ENCODE peak calls at places on chromosomes 11 and 22, in four cellular contexts. K is HS-5, S is pons, B is NCI-H1436. J is an unnamed sample.
A peak's percentile ranks its signal among the peaks of the same experiment; 100 is the strongest.

GRCh38 chr11:132286106-132286505 is 915.7 kb downstream of the NTM start:
- DNase-seq in B (no peak), K (no peak), S (no peak), J (no peak)

GRCh38 chr11:111324277-111324720 is 26.0 kb downstream of the POU2AF3 start:
- DNase-seq in B (no peak), K (no peak), S (peak; percentile 6), J (no peak)

GRCh38 chr22:23522642-23523251 is 57.3 kb downstream of the IGLL1 start:
- DNase-seq in B (peak; percentile 43), K (no peak), S (no peak), J (peak; percentile 62)

GRCh38 chr11:117743121-117743815 is 53.7 kb downstream of the DSCAML1 start:
- DNase-seq in S (no peak), K (no peak), B (no peak), J (no peak)

GRCh38 chr11:57458060-57458409 is 2.3 kb upstream of the RTN4RL2 start:
- DNase-seq in K (no peak), S (no peak), B (no peak), J (no peak)

GRCh38 chr11:123083623-123084029 is 21.7 kb upstream of the HSPA8 start:
- DNase-seq in K (peak; percentile 91), S (peak; percentile 58), B (no peak), J (no peak)

GRCh38 chr11:5486421-5486820 is 2.1 kb upstream of the OR52D1 start:
- DNase-seq in K (no peak), B (no peak), S (no peak), J (no peak)

GRCh38 chr11:111427471-111427912 is 48.4 kb upstream of the POU2AF1 start:
- DNase-seq in K (no peak), S (no peak), B (peak; percentile 66), J (no peak)

GRCh38 chr11:118005224-118006152 is 19.3 kb downstream of the IL10RA start:
- DNase-seq in B (no peak), S (no peak), K (no peak), J (no peak)

GRCh38 chr22:23922921-23923320 is 28.7 kb downstream of the MIF start:
- DNase-seq in S (no peak), K (no peak), B (no peak), J (no peak)

GRCh38 chr11:103832762-103833161 is 203.7 kb upstream of the DDI1 start:
- DNase-seq in B (no peak), K (no peak), S (no peak), J (no peak)

GRCh38 chr22:31247726-31248125 is 35.6 kb downstream of the LIMK2 start:
- DNase-seq in B (no peak), K (no peak), S (no peak), J (no peak)

GRCh38 chr11:27700351-27701261 is at the start of gene BDNF:
- DNase-seq in K (no peak), S (no peak), B (no peak), J (peak; percentile 57)

GRCh38 chr22:28952857-28953256 is 69.5 kb downstream of the ZNRF3 start:
- DNase-seq in B (no peak), S (no peak), K (no peak), J (no peak)

GRCh38 chr11:120540744-120541143 is 29.2 kb downstream of the GRIK4 start:
- DNase-seq in B (no peak), K (no peak), S (no peak), J (no peak)

GRCh38 chr22:25953276-25953675 is 211.3 kb downstream of the MYO18B start:
- DNase-seq in S (peak; percentile 6), K (no peak), B (no peak), J (no peak)

GRCh38 chr11:1825039-1825740 is 9.6 kb upstream of the SYT8 start:
- DNase-seq in S (no peak), B (no peak), K (no peak), J (peak; percentile 94)

GRCh38 chr22:36334081-36334831 is 53.5 kb downstream of the MYH9 start:
- DNase-seq in S (peak; percentile 53), B (no peak), K (no peak), J (no peak)

J was measured in nephron progenitor cell.